ENCODE peak calls at places on chromosomes 1 and 21, in nine cellular contexts. One of them, this sample, is unnamed.

GRCh38 chr1:6074192-6074901 is 28.7 kb downstream of the KCNAB2 start:
- DNase-seq in NAMALWA: no peak
- DNase-seq in astrocyte of the spinal cord: no peak
- DNase-seq in natural killer cell treated with Interleukin-12 subunit alpha and Interleukin-12 subunit beta and Interleukin-15 and Interleukin-18, amount 100 ng/mL, for 72 hours: no peak
- DNase-seq in stimulated activated naive CD4-positive, alpha-beta T cell: no peak
- DNase-seq in stimulated activated CD8-positive, alpha-beta memory T cell treated with anti-CD3 and anti-CD28 coated beads, Interleukin-2, amount 100 ng/mL, for 48 hours: no peak
- DNase-seq in spleen: no peak
- DNase-seq in HTR-8/SVneo: no peak
- DNase-seq in SIG-M5: no peak
- DNase-seq in this sample: no peak

GRCh38 chr1:101253976-101254660 is 17.3 kb downstream of the S1PR1 start:
- DNase-seq in astrocyte of the spinal cord: peak
- DNase-seq in spleen: no peak
- DNase-seq in NAMALWA: no peak
- DNase-seq in stimulated activated CD8-positive, alpha-beta memory T cell treated with anti-CD3 and anti-CD28 coated beads, Interleukin-2, amount 100 ng/mL, for 48 hours: no peak
- DNase-seq in HTR-8/SVneo: peak
- DNase-seq in SIG-M5: no peak
- DNase-seq in stimulated activated naive CD4-positive, alpha-beta T cell: no peak
- DNase-seq in natural killer cell treated with Interleukin-12 subunit alpha and Interleukin-12 subunit beta and Interleukin-15 and Interleukin-18, amount 100 ng/mL, for 72 hours: no peak
- DNase-seq in this sample: no peak

GRCh38 chr21:33428669-33429068 is 25.5 kb downstream of the IFNGR2 start:
- DNase-seq in NAMALWA: no peak
- DNase-seq in astrocyte of the spinal cord: no peak
- DNase-seq in SIG-M5: no peak
- DNase-seq in natural killer cell treated with Interleukin-12 subunit alpha and Interleukin-12 subunit beta and Interleukin-15 and Interleukin-18, amount 100 ng/mL, for 72 hours: no peak
- DNase-seq in spleen: no peak
- DNase-seq in stimulated activated CD8-positive, alpha-beta memory T cell treated with anti-CD3 and anti-CD28 coated beads, Interleukin-2, amount 100 ng/mL, for 48 hours: no peak
- DNase-seq in HTR-8/SVneo: peak
- DNase-seq in stimulated activated naive CD4-positive, alpha-beta T cell: no peak
- DNase-seq in this sample: no peak

GRCh38 chr1:62299426-62300200 is 19.6 kb downstream of the KANK4 start:
- DNase-seq in SIG-M5: no peak
- DNase-seq in HTR-8/SVneo: no peak
- DNase-seq in spleen: no peak
- DNase-seq in NAMALWA: no peak
- DNase-seq in natural killer cell treated with Interleukin-12 subunit alpha and Interleukin-12 subunit beta and Interleukin-15 and Interleukin-18, amount 100 ng/mL, for 72 hours: no peak
- DNase-seq in astrocyte of the spinal cord: peak
- DNase-seq in stimulated activated CD8-positive, alpha-beta memory T cell treated with anti-CD3 and anti-CD28 coated beads, Interleukin-2, amount 100 ng/mL, for 48 hours: no peak
- DNase-seq in stimulated activated naive CD4-positive, alpha-beta T cell: no peak
- DNase-seq in this sample: no peak

GRCh38 chr1:38151399-38151798 is 104.8 kb upstream of the POU3F1 start:
- DNase-seq in stimulated activated CD8-positive, alpha-beta memory T cell treated with anti-CD3 and anti-CD28 coated beads, Interleukin-2, amount 100 ng/mL, for 48 hours: no peak
- DNase-seq in astrocyte of the spinal cord: no peak
- DNase-seq in stimulated activated naive CD4-positive, alpha-beta T cell: no peak
- DNase-seq in natural killer cell treated with Interleukin-12 subunit alpha and Interleukin-12 subunit beta and Interleukin-15 and Interleukin-18, amount 100 ng/mL, for 72 hours: no peak
- DNase-seq in SIG-M5: no peak
- DNase-seq in NAMALWA: peak
- DNase-seq in HTR-8/SVneo: no peak
- DNase-seq in spleen: no peak
- DNase-seq in this sample: no peak

GRCh38 chr1:106768501-106768900 is 288.0 kb upstream of the PRMT6 start:
- DNase-seq in HTR-8/SVneo: no peak
- DNase-seq in stimulated activated CD8-positive, alpha-beta memory T cell treated with anti-CD3 and anti-CD28 coated beads, Interleukin-2, amount 100 ng/mL, for 48 hours: no peak
- DNase-seq in spleen: no peak
- DNase-seq in SIG-M5: no peak
- DNase-seq in astrocyte of the spinal cord: peak
- DNase-seq in stimulated activated naive CD4-positive, alpha-beta T cell: no peak
- DNase-seq in NAMALWA: no peak
- DNase-seq in natural killer cell treated with Interleukin-12 subunit alpha and Interleukin-12 subunit beta and Interleukin-15 and Interleukin-18, amount 100 ng/mL, for 72 hours: no peak
- DNase-seq in this sample: no peak

GRCh38 chr1:65881070-65881594 is 88.4 kb downstream of the PDE4B start:
- DNase-seq in stimulated activated naive CD4-positive, alpha-beta T cell: no peak
- DNase-seq in NAMALWA: no peak
- DNase-seq in astrocyte of the spinal cord: no peak
- DNase-seq in SIG-M5: no peak
- DNase-seq in HTR-8/SVneo: no peak
- DNase-seq in stimulated activated CD8-positive, alpha-beta memory T cell treated with anti-CD3 and anti-CD28 coated beads, Interleukin-2, amount 100 ng/mL, for 48 hours: no peak
- DNase-seq in natural killer cell treated with Interleukin-12 subunit alpha and Interleukin-12 subunit beta and Interleukin-15 and Interleukin-18, amount 100 ng/mL, for 72 hours: no peak
- DNase-seq in spleen: no peak
- DNase-seq in this sample: no peak

GRCh38 chr1:39462074-39462473 is 29.4 kb upstream of the BMP8A start:
- DNase-seq in stimulated activated CD8-positive, alpha-beta memory T cell treated with anti-CD3 and anti-CD28 coated beads, Interleukin-2, amount 100 ng/mL, for 48 hours: no peak
- DNase-seq in spleen: no peak
- DNase-seq in SIG-M5: no peak
- DNase-seq in stimulated activated naive CD4-positive, alpha-beta T cell: no peak
- DNase-seq in NAMALWA: no peak
- DNase-seq in natural killer cell treated with Interleukin-12 subunit alpha and Interleukin-12 subunit beta and Interleukin-15 and Interleukin-18, amount 100 ng/mL, for 72 hours: no peak
- DNase-seq in HTR-8/SVneo: no peak
- DNase-seq in astrocyte of the spinal cord: no peak
- DNase-seq in this sample: no peak

GRCh38 chr1:197557302-197557701 is 218.0 kb downstream of the DENND1B start:
- DNase-seq in NAMALWA: no peak
- DNase-seq in natural killer cell treated with Interleukin-12 subunit alpha and Interleukin-12 subunit beta and Interleukin-15 and Interleukin-18, amount 100 ng/mL, for 72 hours: no peak
- DNase-seq in HTR-8/SVneo: no peak
- DNase-seq in stimulated activated CD8-positive, alpha-beta memory T cell treated with anti-CD3 and anti-CD28 coated beads, Interleukin-2, amount 100 ng/mL, for 48 hours: no peak
- DNase-seq in spleen: no peak
- DNase-seq in stimulated activated naive CD4-positive, alpha-beta T cell: no peak
- DNase-seq in astrocyte of the spinal cord: no peak
- DNase-seq in SIG-M5: no peak
- DNase-seq in this sample: no peak

GRCh38 chr1:196152975-196153374 is 455.3 kb downstream of the KCNT2 start:
- DNase-seq in SIG-M5: no peak
- DNase-seq in spleen: no peak
- DNase-seq in stimulated activated naive CD4-positive, alpha-beta T cell: no peak
- DNase-seq in HTR-8/SVneo: no peak
- DNase-seq in NAMALWA: no peak
- DNase-seq in stimulated activated CD8-positive, alpha-beta memory T cell treated with anti-CD3 and anti-CD28 coated beads, Interleukin-2, amount 100 ng/mL, for 48 hours: no peak
- DNase-seq in natural killer cell treated with Interleukin-12 subunit alpha and Interleukin-12 subunit beta and Interleukin-15 and Interleukin-18, amount 100 ng/mL, for 72 hours: no peak
- DNase-seq in astrocyte of the spinal cord: no peak
- DNase-seq in this sample: no peak

GRCh38 chr1:145706282-145706681 is 886 bp downstream of the PDZK1 start:
- DNase-seq in SIG-M5: no peak
- DNase-seq in stimulated activated CD8-positive, alpha-beta memory T cell treated with anti-CD3 and anti-CD28 coated beads, Interleukin-2, amount 100 ng/mL, for 48 hours: no peak
- DNase-seq in spleen: no peak
- DNase-seq in astrocyte of the spinal cord: no peak
- DNase-seq in stimulated activated naive CD4-positive, alpha-beta T cell: no peak
- DNase-seq in HTR-8/SVneo: peak
- DNase-seq in NAMALWA: no peak
- DNase-seq in natural killer cell treated with Interleukin-12 subunit alpha and Interleukin-12 subunit beta and Interleukin-15 and Interleukin-18, amount 100 ng/mL, for 72 hours: no peak
- DNase-seq in this sample: no peak

GRCh38 chr1:147413110-147413605 is 128.1 kb upstream of the BCL9 start:
- DNase-seq in HTR-8/SVneo: no peak
- DNase-seq in spleen: no peak
- DNase-seq in natural killer cell treated with Interleukin-12 subunit alpha and Interleukin-12 subunit beta and Interleukin-15 and Interleukin-18, amount 100 ng/mL, for 72 hours: no peak
- DNase-seq in SIG-M5: no peak
- DNase-seq in NAMALWA: no peak
- DNase-seq in stimulated activated naive CD4-positive, alpha-beta T cell: no peak
- DNase-seq in astrocyte of the spinal cord: no peak
- DNase-seq in stimulated activated CD8-positive, alpha-beta memory T cell treated with anti-CD3 and anti-CD28 coated beads, Interleukin-2, amount 100 ng/mL, for 48 hours: no peak
- DNase-seq in this sample: no peak

GRCh38 chr1:78856096-78856495 is 150.4 kb downstream of the ADGRL4 start:
- DNase-seq in NAMALWA: no peak
- DNase-seq in stimulated activated CD8-positive, alpha-beta memory T cell treated with anti-CD3 and anti-CD28 coated beads, Interleukin-2, amount 100 ng/mL, for 48 hours: no peak
- DNase-seq in HTR-8/SVneo: no peak
- DNase-seq in spleen: no peak
- DNase-seq in natural killer cell treated with Interleukin-12 subunit alpha and Interleukin-12 subunit beta and Interleukin-15 and Interleukin-18, amount 100 ng/mL, for 72 hours: no peak
- DNase-seq in stimulated activated naive CD4-positive, alpha-beta T cell: no peak
- DNase-seq in SIG-M5: no peak
- DNase-seq in astrocyte of the spinal cord: no peak
- DNase-seq in this sample: no peak

GRCh38 chr1:182600745-182601415 is 3.3 kb downstream of the RGS16 start:
- DNase-seq in SIG-M5: no peak
- DNase-seq in stimulated activated CD8-positive, alpha-beta memory T cell treated with anti-CD3 and anti-CD28 coated beads, Interleukin-2, amount 100 ng/mL, for 48 hours: no peak
- DNase-seq in HTR-8/SVneo: no peak
- DNase-seq in stimulated activated naive CD4-positive, alpha-beta T cell: no peak
- DNase-seq in spleen: no peak
- DNase-seq in NAMALWA: no peak
- DNase-seq in natural killer cell treated with Interleukin-12 subunit alpha and Interleukin-12 subunit beta and Interleukin-15 and Interleukin-18, amount 100 ng/mL, for 72 hours: no peak
- DNase-seq in astrocyte of the spinal cord: no peak
- DNase-seq in this sample: no peak

GRCh38 chr21:42360317-42360716 is 6.0 kb downstream of the TFF1 start:
- DNase-seq in astrocyte of the spinal cord: no peak
- DNase-seq in SIG-M5: no peak
- DNase-seq in spleen: peak
- DNase-seq in stimulated activated CD8-positive, alpha-beta memory T cell treated with anti-CD3 and anti-CD28 coated beads, Interleukin-2, amount 100 ng/mL, for 48 hours: peak
- DNase-seq in NAMALWA: peak
- DNase-seq in natural killer cell treated with Interleukin-12 subunit alpha and Interleukin-12 subunit beta and Interleukin-15 and Interleukin-18, amount 100 ng/mL, for 72 hours: no peak
- DNase-seq in stimulated activated naive CD4-positive, alpha-beta T cell: no peak
- DNase-seq in HTR-8/SVneo: no peak
- DNase-seq in this sample: no peak

GRCh38 chr1:159071970-159072582 is 4.5 kb downstream of the AIM2 start:
- DNase-seq in natural killer cell treated with Interleukin-12 subunit alpha and Interleukin-12 subunit beta and Interleukin-15 and Interleukin-18, amount 100 ng/mL, for 72 hours: peak
- DNase-seq in stimulated activated naive CD4-positive, alpha-beta T cell: no peak
- DNase-seq in HTR-8/SVneo: peak
- DNase-seq in NAMALWA: peak
- DNase-seq in spleen: no peak
- DNase-seq in astrocyte of the spinal cord: peak
- DNase-seq in stimulated activated CD8-positive, alpha-beta memory T cell treated with anti-CD3 and anti-CD28 coated beads, Interleukin-2, amount 100 ng/mL, for 48 hours: no peak
- DNase-seq in SIG-M5: no peak
- DNase-seq in this sample: no peak

GRCh38 chr1:160411963-160412362 is 11.6 kb downstream of the VANGL2 start:
- DNase-seq in HTR-8/SVneo: no peak
- DNase-seq in NAMALWA: no peak
- DNase-seq in SIG-M5: no peak
- DNase-seq in astrocyte of the spinal cord: no peak
- DNase-seq in stimulated activated CD8-positive, alpha-beta memory T cell treated with anti-CD3 and anti-CD28 coated beads, Interleukin-2, amount 100 ng/mL, for 48 hours: no peak
- DNase-seq in stimulated activated naive CD4-positive, alpha-beta T cell: no peak
- DNase-seq in spleen: no peak
- DNase-seq in natural killer cell treated with Interleukin-12 subunit alpha and Interleukin-12 subunit beta and Interleukin-15 and Interleukin-18, amount 100 ng/mL, for 72 hours: no peak
- DNase-seq in this sample: no peak

GRCh38 chr1:228321895-228322294 is 84.7 kb downstream of the TRIM11 start:
- DNase-seq in NAMALWA: no peak
- DNase-seq in spleen: no peak
- DNase-seq in stimulated activated CD8-positive, alpha-beta memory T cell treated with anti-CD3 and anti-CD28 coated beads, Interleukin-2, amount 100 ng/mL, for 48 hours: no peak
- DNase-seq in natural killer cell treated with Interleukin-12 subunit alpha and Interleukin-12 subunit beta and Interleukin-15 and Interleukin-18, amount 100 ng/mL, for 72 hours: no peak
- DNase-seq in stimulated activated naive CD4-positive, alpha-beta T cell: no peak
- DNase-seq in SIG-M5: no peak
- DNase-seq in astrocyte of the spinal cord: no peak
- DNase-seq in HTR-8/SVneo: no peak
- DNase-seq in this sample: no peak

GRCh38 chr1:3021801-3022401 is 634 bp downstream of the ACTRT2 start:
- DNase-seq in astrocyte of the spinal cord: no peak
- DNase-seq in stimulated activated CD8-positive, alpha-beta memory T cell treated with anti-CD3 and anti-CD28 coated beads, Interleukin-2, amount 100 ng/mL, for 48 hours: no peak
- DNase-seq in NAMALWA: no peak
- DNase-seq in natural killer cell treated with Interleukin-12 subunit alpha and Interleukin-12 subunit beta and Interleukin-15 and Interleukin-18, amount 100 ng/mL, for 72 hours: peak
- DNase-seq in stimulated activated naive CD4-positive, alpha-beta T cell: no peak
- DNase-seq in HTR-8/SVneo: no peak
- DNase-seq in SIG-M5: no peak
- DNase-seq in spleen: peak
- DNase-seq in this sample: no peak

GRCh38 chr1:36419569-36419968 is 21.9 kb upstream of the LSM10 start:
- DNase-seq in NAMALWA: no peak
- DNase-seq in spleen: no peak
- DNase-seq in HTR-8/SVneo: no peak
- DNase-seq in SIG-M5: no peak
- DNase-seq in natural killer cell treated with Interleukin-12 subunit alpha and Interleukin-12 subunit beta and Interleukin-15 and Interleukin-18, amount 100 ng/mL, for 72 hours: no peak
- DNase-seq in astrocyte of the spinal cord: no peak
- DNase-seq in stimulated activated naive CD4-positive, alpha-beta T cell: no peak
- DNase-seq in stimulated activated CD8-positive, alpha-beta memory T cell treated with anti-CD3 and anti-CD28 coated beads, Interleukin-2, amount 100 ng/mL, for 48 hours: no peak
- DNase-seq in this sample: no peak

GRCh38 chr1:214552174-214552608 is 789 bp upstream of the PTPN14 start:
- DNase-seq in HTR-8/SVneo: peak
- DNase-seq in spleen: no peak
- DNase-seq in astrocyte of the spinal cord: peak
- DNase-seq in stimulated activated CD8-positive, alpha-beta memory T cell treated with anti-CD3 and anti-CD28 coated beads, Interleukin-2, amount 100 ng/mL, for 48 hours: no peak
- DNase-seq in SIG-M5: no peak
- DNase-seq in stimulated activated naive CD4-positive, alpha-beta T cell: no peak
- DNase-seq in natural killer cell treated with Interleukin-12 subunit alpha and Interleukin-12 subunit beta and Interleukin-15 and Interleukin-18, amount 100 ng/mL, for 72 hours: no peak
- DNase-seq in NAMALWA: no peak
- DNase-seq in this sample: no peak

GRCh38 chr1:168206111-168206510 is 19.7 kb upstream of the SFT2D2 start:
- DNase-seq in NAMALWA: no peak
- DNase-seq in spleen: no peak
- DNase-seq in astrocyte of the spinal cord: no peak
- DNase-seq in HTR-8/SVneo: no peak
- DNase-seq in stimulated activated naive CD4-positive, alpha-beta T cell: no peak
- DNase-seq in SIG-M5: no peak
- DNase-seq in stimulated activated CD8-positive, alpha-beta memory T cell treated with anti-CD3 and anti-CD28 coated beads, Interleukin-2, amount 100 ng/mL, for 48 hours: no peak
- DNase-seq in natural killer cell treated with Interleukin-12 subunit alpha and Interleukin-12 subunit beta and Interleukin-15 and Interleukin-18, amount 100 ng/mL, for 72 hours: no peak
- DNase-seq in this sample: no peak

GRCh38 chr1:109667452-109668122 is at the start of gene GSTM2:
- DNase-seq in natural killer cell treated with Interleukin-12 subunit alpha and Interleukin-12 subunit beta and Interleukin-15 and Interleukin-18, amount 100 ng/mL, for 72 hours: peak
- DNase-seq in HTR-8/SVneo: peak
- DNase-seq in spleen: peak
- DNase-seq in astrocyte of the spinal cord: peak
- DNase-seq in stimulated activated naive CD4-positive, alpha-beta T cell: peak
- DNase-seq in SIG-M5: no peak
- DNase-seq in stimulated activated CD8-positive, alpha-beta memory T cell treated with anti-CD3 and anti-CD28 coated beads, Interleukin-2, amount 100 ng/mL, for 48 hours: peak
- DNase-seq in NAMALWA: peak
- DNase-seq in this sample: peak

GRCh38 chr1:173823776-173824314 is 628 bp upstream of the DARS2 start:
- DNase-seq in natural killer cell treated with Interleukin-12 subunit alpha and Interleukin-12 subunit beta and Interleukin-15 and Interleukin-18, amount 100 ng/mL, for 72 hours: peak
- DNase-seq in astrocyte of the spinal cord: no peak
- DNase-seq in HTR-8/SVneo: no peak
- DNase-seq in spleen: no peak
- DNase-seq in SIG-M5: peak
- DNase-seq in stimulated activated naive CD4-positive, alpha-beta T cell: no peak
- DNase-seq in NAMALWA: no peak
- DNase-seq in stimulated activated CD8-positive, alpha-beta memory T cell treated with anti-CD3 and anti-CD28 coated beads, Interleukin-2, amount 100 ng/mL, for 48 hours: no peak
- DNase-seq in this sample: no peak

GRCh38 chr1:1034438-1034759 is 14.5 kb downstream of the AGRN start:
- DNase-seq in spleen: no peak
- DNase-seq in HTR-8/SVneo: no peak
- DNase-seq in astrocyte of the spinal cord: no peak
- DNase-seq in natural killer cell treated with Interleukin-12 subunit alpha and Interleukin-12 subunit beta and Interleukin-15 and Interleukin-18, amount 100 ng/mL, for 72 hours: no peak
- DNase-seq in stimulated activated CD8-positive, alpha-beta memory T cell treated with anti-CD3 and anti-CD28 coated beads, Interleukin-2, amount 100 ng/mL, for 48 hours: no peak
- DNase-seq in SIG-M5: no peak
- DNase-seq in stimulated activated naive CD4-positive, alpha-beta T cell: no peak
- DNase-seq in NAMALWA: no peak
- DNase-seq in this sample: no peak

GRCh38 chr21:30482130-30482529 is 2.0 kb upstream of the KRTAP19-1 start:
- DNase-seq in natural killer cell treated with Interleukin-12 subunit alpha and Interleukin-12 subunit beta and Interleukin-15 and Interleukin-18, amount 100 ng/mL, for 72 hours: no peak
- DNase-seq in HTR-8/SVneo: no peak
- DNase-seq in spleen: no peak
- DNase-seq in stimulated activated naive CD4-positive, alpha-beta T cell: no peak
- DNase-seq in astrocyte of the spinal cord: no peak
- DNase-seq in stimulated activated CD8-positive, alpha-beta memory T cell treated with anti-CD3 and anti-CD28 coated beads, Interleukin-2, amount 100 ng/mL, for 48 hours: no peak
- DNase-seq in NAMALWA: no peak
- DNase-seq in SIG-M5: no peak
- DNase-seq in this sample: no peak